ENCODE peak calls at places on chromosomes 1 and 21, in eight cellular contexts. X, Q, I, W, A, O, S and E are unnamed samples.

GRCh38 chr1:41513388-41513745 is 28.9 kb upstream of the EDN2 start:
- DNase-seq in A (peak), W (no peak), Q (peak), S (no peak), X (no peak), O (peak), I (no peak), E (no peak)

GRCh38 chr1:172902861-172903381 is 147.8 kb downstream of the TNFSF18 start:
- DNase-seq in W (no peak), O (no peak), S (peak), A (no peak), X (peak), Q (no peak), I (no peak), E (no peak)

GRCh38 chr1:43882763-43883162 is 50.8 kb upstream of the ARTN start:
- DNase-seq in Q (no peak), A (no peak), S (no peak), X (no peak), I (no peak), O (no peak), W (no peak), E (no peak)

GRCh38 chr1:218390625-218391024 is 45.5 kb downstream of the TGFB2 start:
- DNase-seq in Q (no peak), W (no peak), X (peak), S (no peak), O (no peak), A (no peak), I (peak), E (no peak)

GRCh38 chr21:16588433-16588860 is 858.7 kb downstream of the USP25 start:
- DNase-seq in W (no peak), I (no peak), S (peak), O (peak), X (peak), A (no peak), Q (no peak), E (no peak)

GRCh38 chr1:46510998-46511365 is 21.3 kb downstream of the DMBX1 start:
- DNase-seq in Q (no peak), W (no peak), I (no peak), S (no peak), O (no peak), A (no peak), X (no peak), E (no peak)

GRCh38 chr1:48017716-48018115 is 20.5 kb upstream of the TRABD2B start:
- DNase-seq in I (no peak), W (no peak), Q (no peak), S (no peak), O (no peak), X (peak), A (no peak), E (no peak)

GRCh38 chr1:157852476-157852875 is 10.9 kb upstream of the CD5L start:
- DNase-seq in W (no peak), O (no peak), A (no peak), Q (no peak), I (peak), X (peak), S (no peak), E (no peak)

GRCh38 chr1:207823880-207824566 is 72.2 kb downstream of the CD46 start:
- DNase-seq in W (peak), Q (peak), O (peak), A (peak), I (peak), X (peak), S (peak), E (peak)

GRCh38 chr1:109379422-109379821 is 18.3 kb downstream of the SORT1 start:
- DNase-seq in S (no peak), I (no peak), X (peak), W (no peak), A (no peak), O (no peak), Q (no peak), E (no peak)

GRCh38 chr1:24641646-24642151 is 1.4 kb upstream of the SRRM1 start:
- DNase-seq in A (no peak), I (no peak), X (peak), W (no peak), S (no peak), Q (peak), O (no peak), E (no peak)

GRCh38 chr1:58573138-58573537 is 3.9 kb downstream of the TACSTD2 start:
- DNase-seq in Q (no peak), I (no peak), X (no peak), S (no peak), A (no peak), W (no peak), O (no peak), E (no peak)

GRCh38 chr1:111955755-111956154 is 33.7 kb downstream of the KCND3 start:
- DNase-seq in S (no peak), X (no peak), A (no peak), W (no peak), Q (no peak), O (no peak), I (no peak), E (no peak)

GRCh38 chr1:3479511-3480368 is 25.3 kb downstream of the ARHGEF16 start:
- DNase-seq in I (no peak), O (no peak), X (no peak), W (no peak), S (no peak), Q (no peak), A (no peak), E (no peak)

GRCh38 chr1:32693455-32694174 is 9.0 kb downstream of the SYNC start:
- DNase-seq in O (no peak), I (no peak), X (no peak), A (no peak), Q (no peak), S (no peak), W (no peak), E (no peak)

GRCh38 chr1:47449702-47450552 is 12.1 kb downstream of the FOXD2 start:
- DNase-seq in S (no peak), X (no peak), A (no peak), I (peak), O (no peak), W (no peak), Q (peak), E (no peak)

GRCh38 chr1:2340086-2340917 is 51.1 kb downstream of the MORN1 start:
- DNase-seq in S (no peak), Q (no peak), A (no peak), I (no peak), X (no peak), O (peak), W (no peak), E (no peak)

GRCh38 chr1:34918609-34919561 is 10.6 kb downstream of the DLGAP3 start:
- DNase-seq in I (no peak), A (peak), Q (peak), S (no peak), X (peak), W (no peak), O (peak), E (no peak)